ENCODE peak calls at places on chromosomes 6 and 20, in four cellular contexts. U is activated naive CD4-positive, alpha-beta T cell treated with anti-CD3 and anti-CD28 coated beads, Interleukin-2, amount 50 U/mL, for 72 hours; T is HAP-1; O is NCI-H1417. L is an unnamed sample.

GRCh38 chr6:106964954-106965353 is 9.6 kb downstream of the CD24 start:
- DNase-seq in U (no peak), T (no peak), O (no peak), L (no peak)

GRCh38 chr6:137475103-137475502 is 19.1 kb downstream of the OLIG3 start:
- DNase-seq in U (no peak), T (no peak), O (no peak), L (no peak)

GRCh38 chr20:57457243-57457761 is 66.1 kb downstream of the RBM38 start:
- DNase-seq in U (no peak), T (no peak), O (no peak), L (no peak)

GRCh38 chr6:71510057-71510713 is 221.6 kb downstream of the OGFRL1 start:
- DNase-seq in U (no peak), T (no peak), O (peak), L (peak)

GRCh38 chr6:17867880-17868279 is 119.6 kb downstream of the KIF13A start:
- DNase-seq in U (no peak), T (no peak), O (no peak), L (no peak)

GRCh38 chr6:144898052-144898689 is 613.0 kb downstream of the UTRN start:
- DNase-seq in U (no peak), T (no peak), O (no peak), L (no peak)

GRCh38 chr20:17648306-17648646 is 33.8 kb downstream of the RRBP1 start:
- DNase-seq in U (no peak), T (no peak), O (no peak), L (no peak)

GRCh38 chr6:64254558-64254957 is 619.0 kb downstream of the PHF3 start:
- DNase-seq in U (no peak), T (no peak), O (peak), L (no peak)

GRCh38 chr6:46985943-46986342 is 56.2 kb downstream of the ADGRF1 start:
- DNase-seq in U (no peak), T (no peak), O (no peak), L (no peak)

GRCh38 chr6:167225903-167226508 is 65.1 kb upstream of the UNC93A start:
- DNase-seq in U (no peak), T (no peak), O (no peak), L (no peak)

L was measured in NCI-H1105 treated with DMSO at 0.1 percent for 48 hours.